ENCODE peak calls at places on chromosomes 12 and 14, in eight cellular contexts. O, H, S, I, M, X, F and E are unnamed samples.

GRCh38 chr14:72892103-72892878 is 1.6 kb downstream of the DPF3 start:
- DNase-seq in O (peak; percentile 48), H (no peak), S (no peak), I (no peak), M (peak; percentile 70), X (peak; percentile 38), F (peak; percentile 55), E (no peak)

GRCh38 chr14:69289811-69290520 is 30.0 kb downstream of the GALNT16 start:
- DNase-seq in O (no peak), H (no peak), S (no peak), I (no peak), M (peak; percentile 76), X (no peak), F (peak; percentile 9), E (no peak)

GRCh38 chr14:59130472-59130871 is 58.0 kb upstream of the DAAM1 start:
- DNase-seq in O (no peak), H (no peak), S (no peak), I (no peak), M (no peak), X (no peak), F (no peak), E (no peak)

GRCh38 chr14:21087294-21088091 is 11.0 kb downstream of the ZNF219 start:
- DNase-seq in O (peak; percentile 96), H (peak; percentile 90), S (peak; percentile 90), I (peak; percentile 78), M (no peak), X (peak; percentile 78), F (peak; percentile 56), E (peak; percentile 31)

GRCh38 chr14:75084513-75084912 is 15.1 kb downstream of the ZC2HC1C start:
- DNase-seq in O (no peak), H (no peak), S (no peak), I (no peak), M (no peak), X (peak; percentile 60), F (no peak), E (no peak)

GRCh38 chr12:120941412-120941811 is 36.9 kb upstream of the HNF1A start:
- DNase-seq in O (no peak), H (no peak), S (no peak), I (no peak), M (no peak), X (no peak), F (no peak), E (no peak)

GRCh38 chr12:27052742-27053141 is 29.6 kb downstream of the C12orf71 start:
- DNase-seq in O (no peak), H (no peak), S (no peak), I (no peak), M (no peak), X (no peak), F (no peak), E (no peak)

GRCh38 chr14:53663709-53664108 is 292.9 kb downstream of the BMP4 start:
- DNase-seq in O (peak; percentile 35), H (no peak), S (no peak), I (no peak), M (no peak), X (peak; percentile 15), F (no peak), E (no peak)

GRCh38 chr14:90500665-90501370 is 104.0 kb downstream of the CALM1 start:
- DNase-seq in O (no peak), H (no peak), S (no peak), I (no peak), M (no peak), X (no peak), F (no peak), E (no peak)

GRCh38 chr12:120839503-120839902 is 64.7 kb downstream of the SPPL3 start:
- DNase-seq in O (no peak), H (no peak), S (no peak), I (no peak), M (no peak), X (no peak), F (no peak), E (no peak)

GRCh38 chr14:61523751-61524150 is 171.6 kb upstream of the HIF1A start:
- DNase-seq in O (no peak), H (no peak), S (no peak), I (no peak), M (no peak), X (peak; percentile 81), F (no peak), E (no peak)

GRCh38 chr14:29148221-29148620 is 381.6 kb downstream of the FOXG1 start:
- DNase-seq in O (peak; percentile 40), H (no peak), S (no peak), I (no peak), M (no peak), X (no peak), F (no peak), E (no peak)

GRCh38 chr14:101109981-101110728 is 206.6 kb upstream of the RTL1 start:
- DNase-seq in O (no peak), H (no peak), S (no peak), I (no peak), M (peak; percentile 48), X (no peak), F (no peak), E (no peak)

GRCh38 chr12:44148936-44149335 is 313.1 kb downstream of the TMEM117 start:
- DNase-seq in O (no peak), H (no peak), S (no peak), I (no peak), M (no peak), X (no peak), F (no peak), E (no peak)

GRCh38 chr12:68899251-68899771 is 33.7 kb downstream of the CPM start:
- DNase-seq in O (peak; percentile 92), H (peak; percentile 73), S (peak; percentile 45), I (peak; percentile 91), M (peak; percentile 75), X (peak; percentile 71), F (no peak), E (no peak)
- TF ChIP-seq CTCF in O (peak; percentile 71), H (peak; percentile 85), S (peak; percentile 55), I (peak; percentile 96), M (peak; percentile 79), X (peak; percentile 72), F (no peak), E (no peak)

GRCh38 chr14:24894583-24895242 is 155.2 kb downstream of the STXBP6 start:
- DNase-seq in O (no peak), H (no peak), S (no peak), I (no peak), M (no peak), X (no peak), F (no peak), E (no peak)

GRCh38 chr14:24895622-24896021 is 154.3 kb downstream of the STXBP6 start:
- DNase-seq in O (no peak), H (no peak), S (no peak), I (no peak), M (no peak), X (no peak), F (no peak), E (no peak)

GRCh38 chr14:24900281-24900868 is 149.6 kb downstream of the STXBP6 start:
- DNase-seq in O (peak; percentile 44), H (peak; percentile 50), S (peak; percentile 58), I (peak; percentile 81), M (no peak), X (no peak), F (no peak), E (no peak)

GRCh38 chr14:24895243-24895583 is 154.7 kb downstream of the STXBP6 start:
- DNase-seq in O (no peak), H (no peak), S (no peak), I (peak; percentile 13), M (no peak), X (no peak), F (no peak), E (no peak)

GRCh38 chr14:24897793-24898192 is 152.2 kb downstream of the STXBP6 start:
- DNase-seq in O (no peak), H (no peak), S (no peak), I (no peak), M (no peak), X (no peak), F (no peak), E (no peak)
- TF ChIP-seq CTCF in O (no peak), H (no peak), S (no peak), I (no peak), M (no peak), X (no peak), F (no peak), E (no peak)

DNA sequence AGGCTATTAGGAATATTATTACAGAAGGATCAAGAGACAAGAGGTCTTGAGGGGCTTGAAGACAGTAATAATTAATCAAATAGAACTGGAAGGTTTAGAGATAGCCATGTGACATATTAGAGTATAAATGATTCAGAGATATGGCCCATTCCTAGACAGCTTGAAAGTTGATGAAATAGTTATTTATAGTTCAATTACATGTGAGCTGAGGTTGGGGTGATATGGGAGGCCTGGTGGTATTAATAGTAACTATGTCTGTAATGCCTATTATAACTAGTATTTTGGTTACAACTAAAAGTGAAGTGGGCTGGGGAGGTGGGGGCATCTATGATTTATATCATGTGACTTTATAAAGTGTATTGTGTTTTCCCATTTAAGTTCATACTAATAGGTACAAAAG is 14.1 kb upstream of the MIS18BP1 start:
- DNase-seq in O (no peak), H (no peak), S (no peak), I (no peak), M (no peak), X (no peak), F (no peak), E (no peak)
- TF ChIP-seq CTCF in O (no peak), H (no peak), S (no peak), I (no peak), M (no peak), X (no peak), F (no peak), E (no peak)

GRCh38 chr14:23120405-23121251 is 1.6 kb upstream of the CEBPE start:
- DNase-seq in O (peak; percentile 87), H (peak; percentile 68), S (peak; percentile 65), I (peak; percentile 37), M (peak; percentile 95), X (peak; percentile 82), F (peak; percentile 87), E (peak; percentile 90)
- TF ChIP-seq CTCF in O (peak; percentile 100), H (peak; percentile 100), S (peak; percentile 100), I (peak; percentile 100), M (peak; percentile 100), X (peak; percentile 100), F (peak; percentile 98), E (peak; percentile 100)

GRCh38 chr12:127194176-127194575 is 1072.8 kb upstream of the TMEM132C start:
- DNase-seq in O (no peak), H (no peak), S (no peak), I (no peak), M (no peak), X (no peak), F (no peak), E (no peak)
- TF ChIP-seq CTCF in O (no peak), H (no peak), S (no peak), I (no peak), M (no peak), X (no peak), F (no peak), E (no peak)